ENCODE peak calls at places on chromosomes 6 and 20, in four cellular contexts. Z, J, H and U are unnamed samples.

GRCh38 chr6:45278367-45278766 is 49.8 kb upstream of the RUNX2 start:
- DNase-seq in Z (no peak), J (no peak), H (no peak), U (no peak)

GRCh38 chr6:169890901-169891300 is 139.5 kb downstream of the ERMARD start:
- DNase-seq in Z (no peak), J (no peak), H (no peak), U (peak)

GRCh38 chr6:111411978-111412574 is 70.9 kb downstream of the REV3L start:
- DNase-seq in Z (no peak), J (no peak), H (no peak), U (no peak)

GRCh38 chr20:49282584-49283171 is 4.8 kb upstream of the ZNFX1 start:
- DNase-seq in Z (no peak), J (no peak), H (no peak), U (no peak)

GRCh38 chr20:25308671-25309394 is 60.9 kb downstream of the PYGB start:
- DNase-seq in Z (no peak), J (no peak), H (peak), U (no peak)

GRCh38 chr6:78947529-78947928 is 80.2 kb downstream of the IRAK1BP1 start:
- DNase-seq in Z (no peak), J (no peak), H (no peak), U (no peak)

GRCh38 chr20:15849131-15849685 is 724.0 kb downstream of the KIF16B start:
- DNase-seq in Z (no peak), J (no peak), H (no peak), U (no peak)

GRCh38 chr6:36735110-36735971 is 37.7 kb downstream of the RAB44 start:
- DNase-seq in Z (peak), J (no peak), H (no peak), U (no peak)

GRCh38 chr20:49138431-49138830 is 49.7 kb downstream of the STAU1 start:
- DNase-seq in Z (no peak), J (no peak), H (no peak), U (no peak)

GRCh38 chr6:122800906-122801305 is 11.8 kb downstream of the SMPDL3A start:
- DNase-seq in Z (no peak), J (no peak), H (no peak), U (no peak)

GRCh38 chr6:34836451-34836850 is 44.6 kb downstream of the BLTP3A start:
- DNase-seq in Z (no peak), J (no peak), H (no peak), U (no peak)

GRCh38 chr20:50450961-50451752 is 59.0 kb upstream of the PTPN1 start:
- DNase-seq in Z (peak), J (no peak), H (peak), U (no peak)

GRCh38 chr20:62755817-62756724 is 40.2 kb upstream of the MRGBP start:
- DNase-seq in Z (no peak), J (no peak), H (no peak), U (no peak)

GRCh38 chr20:15162061-15162740 is 824.8 kb upstream of the FLRT3 start:
- DNase-seq in Z (no peak), J (no peak), H (no peak), U (no peak)

GRCh38 chr6:79949235-79949634 is 1.9 kb upstream of the ELOVL4 start:
- DNase-seq in Z (no peak), J (no peak), H (peak), U (no peak)

GRCh38 chr20:62938105-62938888 is at the start of gene GID8:
- DNase-seq in Z (no peak), J (peak), H (peak), U (no peak)

GRCh38 chr20:62423326-62423706 is 4.0 kb downstream of the RBBP8NL start:
- DNase-seq in Z (no peak), J (no peak), H (no peak), U (no peak)

GRCh38 chr6:175680-176079 is 116.6 kb upstream of the DUSP22 start:
- DNase-seq in Z (no peak), J (no peak), H (no peak), U (no peak)

GRCh38 chr6:159719287-159719686 is 8.0 kb upstream of the WTAP start:
- DNase-seq in Z (no peak), J (no peak), H (no peak), U (no peak)

GRCh38 chr6:159718634-159719033 is 8.7 kb upstream of the WTAP start:
- DNase-seq in Z (no peak), J (no peak), H (no peak), U (no peak)

GRCh38 chr6:159723259-159723658 is 4.0 kb upstream of the WTAP start:
- DNase-seq in Z (no peak), J (no peak), H (no peak), U (no peak)

GRCh38 chr6:159722655-159723054 is 4.7 kb upstream of the WTAP start:
- DNase-seq in Z (no peak), J (no peak), H (no peak), U (no peak)

GRCh38 chr6:159720708-159721107 is 6.6 kb upstream of the WTAP start:
- DNase-seq in Z (no peak), J (no peak), H (peak), U (no peak)
- TF ChIP-seq CTCF in Z (peak), J (no peak), H (peak), U (peak)

GRCh38 chr20:57083072-57083471 is 183.4 kb downstream of the BMP7 start:
- DNase-seq in Z (no peak), J (no peak), H (no peak), U (no peak)

GRCh38 chr20:57079016-57080005 is 187.1 kb downstream of the BMP7 start:
- DNase-seq in Z (no peak), J (no peak), H (no peak), U (no peak)

GRCh38 chr20:57078101-57078500 is 188.3 kb downstream of the BMP7 start:
- DNase-seq in Z (no peak), J (no peak), H (no peak), U (no peak)

GRCh38 chr20:57082546-57082945 is 183.9 kb downstream of the BMP7 start:
- DNase-seq in Z (no peak), J (no peak), H (no peak), U (no peak)

GRCh38 chr20:57080796-57081195 is 185.6 kb downstream of the BMP7 start:
- DNase-seq in Z (no peak), J (no peak), H (peak), U (no peak)
- TF ChIP-seq CTCF in Z (no peak), J (no peak), H (no peak), U (no peak)

GRCh38 chr6:151647871-151648639 is 154.2 kb downstream of the CCDC170 start:
- DNase-seq in Z (no peak), J (no peak), H (peak), U (no peak)
- TF ChIP-seq CTCF in Z (no peak), J (no peak), H (peak), U (no peak)

DNA sequence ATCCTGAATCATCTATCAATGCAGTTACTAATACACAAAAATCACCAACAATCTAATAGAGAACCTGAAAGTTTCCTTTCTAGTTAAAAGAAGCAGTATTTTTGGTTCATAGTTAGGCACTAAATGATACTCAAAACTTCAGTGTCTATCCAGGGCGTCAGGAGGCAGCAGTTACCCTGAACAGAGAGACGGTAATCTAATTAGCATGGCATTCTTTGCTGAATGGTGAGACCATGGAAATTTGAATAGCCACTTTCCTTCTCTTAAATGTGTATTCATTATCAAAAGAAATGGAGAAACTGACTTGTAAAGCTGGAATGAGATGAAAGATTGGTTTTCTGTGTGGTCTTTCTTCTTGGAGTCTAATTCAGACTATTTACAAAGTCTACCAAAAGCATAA is 146.6 kb upstream of the BMP5 start:
- DNase-seq in Z (no peak), J (no peak), H (no peak), U (no peak)
- TF ChIP-seq CTCF in Z (no peak), J (no peak), H (no peak), U (no peak)

GRCh38 chr6:156747715-156748114 is 29.5 kb upstream of the ARID1B start:
- DNase-seq in Z (no peak), J (no peak), H (no peak), U (no peak)

GRCh38 chr6:156756630-156757610 is 20.3 kb upstream of the ARID1B start:
- DNase-seq in Z (no peak), J (no peak), H (no peak), U (no peak)

GRCh38 chr6:156748504-156748903 is 28.7 kb upstream of the ARID1B start:
- DNase-seq in Z (no peak), J (no peak), H (no peak), U (no peak)

GRCh38 chr6:156757849-156758248 is 19.3 kb upstream of the ARID1B start:
- DNase-seq in Z (no peak), J (no peak), H (no peak), U (no peak)

GRCh38 chr6:156752666-156753301 is 24.4 kb upstream of the ARID1B start:
- DNase-seq in Z (no peak), J (peak), H (peak), U (no peak)
- TF ChIP-seq CTCF in Z (no peak), J (no peak), H (no peak), U (no peak)

GRCh38 chr6:161744211-161745067 is 470.6 kb upstream of the AGPAT4 start:
- DNase-seq in Z (no peak), J (no peak), H (no peak), U (no peak)
- TF ChIP-seq CTCF in Z (no peak), J (no peak), H (no peak), U (no peak)

DNA sequence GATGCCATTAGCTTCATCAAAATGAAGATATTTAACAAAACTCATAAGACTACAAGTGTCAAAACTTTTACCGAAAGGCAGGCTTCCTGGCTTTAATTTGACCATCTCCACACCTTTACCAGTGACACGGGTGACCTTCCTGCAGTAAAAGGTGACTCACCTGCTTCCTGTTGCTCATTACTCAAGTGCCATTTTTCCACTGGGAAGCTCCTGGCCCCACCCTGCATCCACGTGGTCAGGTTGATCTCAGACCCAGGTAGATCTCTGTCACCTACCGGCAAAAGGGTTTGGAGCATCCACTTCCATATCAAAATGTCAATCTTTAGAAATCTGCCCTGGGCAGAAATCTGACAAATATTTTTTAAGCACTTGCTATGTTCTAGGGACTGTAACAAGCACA is 31.9 kb upstream of the CDH4 start:
- DNase-seq in Z (no peak), J (no peak), H (no peak), U (no peak)
- TF ChIP-seq CTCF in Z (no peak), J (no peak), H (no peak), U (no peak)

GRCh38 chr6:158131926-158132325 is 36.1 kb downstream of the SERAC1 start:
- DNase-seq in Z (no peak), J (no peak), H (peak), U (no peak)
- TF ChIP-seq CTCF in Z (peak), J (peak), H (peak), U (no peak)

GRCh38 chr6:151760486-151760885 is 47.0 kb upstream of the ESR1 start:
- DNase-seq in Z (no peak), J (no peak), H (no peak), U (no peak)

GRCh38 chr6:151762817-151763216 is 44.7 kb upstream of the ESR1 start:
- DNase-seq in Z (no peak), J (no peak), H (no peak), U (no peak)

GRCh38 chr6:151763938-151764680 is 43.4 kb upstream of the ESR1 start:
- DNase-seq in Z (peak), J (no peak), H (peak), U (peak)

GRCh38 chr6:151765444-151765886 is 42.0 kb upstream of the ESR1 start:
- DNase-seq in Z (peak), J (no peak), H (peak), U (no peak)

GRCh38 chr6:151763303-151763702 is 44.2 kb upstream of the ESR1 start:
- DNase-seq in Z (peak), J (no peak), H (no peak), U (no peak)
- TF ChIP-seq CTCF in Z (peak), J (no peak), H (no peak), U (no peak)